ENCODE peak calls at places on chromosomes 4 and X, in four cellular contexts. A is pancreas, K is spleen, O is left ventricle myocardium inferior. Y is an unnamed sample.

GRCh38 chr4:136935305-136935704 is 597.0 kb downstream of the PCDH18 start:
- DNase-seq in A (no peak), K (no peak), O (no peak), Y (no peak)

GRCh38 chr4:142363686-142364085 is 482.4 kb downstream of the INPP4B start:
- DNase-seq in A (no peak), K (no peak), O (no peak), Y (no peak)

GRCh38 chr4:3792813-3793212 is 26.6 kb downstream of the ADRA2C start:
- DNase-seq in A (no peak), K (no peak), O (no peak), Y (peak)

GRCh38 chr4:97139796-97140195 is 1003.5 kb downstream of the STPG2 start:
- DNase-seq in A (no peak), K (no peak), O (no peak), Y (no peak)

GRCh38 chr4:142696334-142697122 is 149.6 kb downstream of the INPP4B start:
- DNase-seq in A (no peak), K (no peak), O (no peak), Y (peak)

GRCh38 chr4:119730644-119730995 is 102.0 kb upstream of the PDE5A start:
- DNase-seq in A (no peak), K (no peak), O (no peak), Y (no peak)

GRCh38 chr4:151012836-151013235 is 2.2 kb downstream of the LRBA start:
- DNase-seq in A (no peak), K (no peak), O (no peak), Y (no peak)

GRCh38 chrX:138519296-138519695 is 192.2 kb downstream of the FGF13 start:
- DNase-seq in A (no peak), K (no peak), O (no peak), Y (no peak)

GRCh38 chr4:149296503-149296902 is 519.1 kb downstream of the IQCM start:
- DNase-seq in A (no peak), K (no peak), O (no peak), Y (no peak)

GRCh38 chr4:78544681-78545080 is 6.9 kb upstream of the ANXA3 start:
- DNase-seq in A (no peak), K (no peak), O (no peak), Y (no peak)

GRCh38 chr4:84529169-84529751 is 30.2 kb upstream of the NKX6-1 start:
- DNase-seq in A (no peak), K (no peak), O (no peak), Y (no peak)

GRCh38 chrX:110758781-110759180 is 36.8 kb downstream of the CHRDL1 start:
- DNase-seq in A (no peak), K (no peak), O (no peak), Y (no peak)

GRCh38 chrX:38102240-38102639 is 95.9 kb downstream of the SYTL5 start:
- DNase-seq in A (no peak), K (no peak), O (no peak), Y (no peak)

GRCh38 chrX:88838392-88838791 is 91.4 kb downstream of the CPXCR1 start:
- DNase-seq in A (no peak), K (no peak), O (no peak), Y (no peak)

GRCh38 chr4:18733956-18734872 is 712.7 kb upstream of the LCORL start:
- DNase-seq in A (no peak), K (no peak), O (peak), Y (no peak)

GRCh38 chrX:39039890-39040289 is 238.6 kb downstream of the MID1IP1 start:
- DNase-seq in A (no peak), K (no peak), O (no peak), Y (no peak)

GRCh38 chrX:52353838-52354237 is 15.0 kb upstream of the XAGE2 start:
- DNase-seq in A (no peak), K (no peak), O (no peak), Y (no peak)

GRCh38 chr4:5979981-5980380 is 38.2 kb downstream of the C4orf50 start:
- DNase-seq in A (no peak), K (no peak), O (no peak), Y (no peak)

GRCh38 chr4:76640252-76640925 is 205.4 kb downstream of the SHROOM3 start:
- DNase-seq in A (no peak), K (no peak), O (no peak), Y (no peak)

GRCh38 chr4:7721984-7722551 is 217.6 kb downstream of the AFAP1 start:
- DNase-seq in A (no peak), K (no peak), O (no peak), Y (no peak)

GRCh38 chr4:187480146-187481145 is 515.1 kb upstream of the ZFP42 start:
- DNase-seq in A (no peak), K (no peak), O (no peak), Y (no peak)

GRCh38 chrX:46750829-46751228 is 8.1 kb downstream of the SLC9A7 start:
- DNase-seq in A (no peak), K (no peak), O (no peak), Y (no peak)

GRCh38 chr4:31667701-31668100 is 947.5 kb downstream of the PCDH7 start:
- DNase-seq in A (no peak), K (no peak), O (no peak), Y (no peak)

GRCh38 chrX:110407910-110408545 is 49.4 kb downstream of the RTL9 start:
- DNase-seq in A (peak), K (no peak), O (no peak), Y (no peak)

GRCh38 chr4:54439831-54440243 is 210.7 kb downstream of the PDGFRA start:
- DNase-seq in A (no peak), K (no peak), O (peak), Y (peak)

GRCh38 chr4:87354168-87355102 is 31.8 kb upstream of the HSD17B13 start:
- DNase-seq in A (peak), K (no peak), O (no peak), Y (no peak)

GRCh38 chrX:147570483-147570882 is 341.2 kb upstream of the FMR1 start:
- DNase-seq in A (no peak), K (no peak), O (no peak), Y (no peak)

GRCh38 chrX:7145454-7145853 is 2.1 kb upstream of the STS start:
- DNase-seq in A (no peak), K (no peak), O (no peak), Y (no peak)

GRCh38 chr4:153466637-153467153 is 535 bp downstream of the TMEM131L start:
- DNase-seq in A (no peak), K (peak), O (no peak), Y (no peak)

GRCh38 chr4:128661529-128661928 is 148.0 kb upstream of the JADE1 start:
- DNase-seq in A (no peak), K (no peak), O (no peak), Y (no peak)

GRCh38 chrX:19544693-19545305 is 29.5 kb upstream of the MAP3K15 start:
- DNase-seq in A (peak), K (no peak), O (no peak), Y (no peak)

GRCh38 chr4:185820119-185821028 is 8.4 kb upstream of the SORBS2 start:
- DNase-seq in A (peak), K (no peak), O (no peak), Y (no peak)

GRCh38 chr4:153468587-153468986 is 2.4 kb downstream of the TMEM131L start:
- DNase-seq in A (no peak), K (no peak), O (no peak), Y (no peak)

GRCh38 chrX:39756086-39756883 is 341.5 kb downstream of the BCOR start:
- DNase-seq in A (peak), K (no peak), O (no peak), Y (no peak)

GRCh38 chr4:174352405-174352804 is 68.7 kb downstream of the CEP44 start:
- DNase-seq in A (no peak), K (no peak), O (no peak), Y (no peak)

GRCh38 chrX:119757979-119758681 is at the start of gene SOWAHD:
- DNase-seq in A (peak), K (peak), O (peak), Y (peak)

GRCh38 chr4:182905038-182905437 is 12.1 kb downstream of the DCTD start:
- DNase-seq in A (no peak), K (no peak), O (no peak), Y (no peak)

GRCh38 chr4:2817701-2818350 is 24.9 kb downstream of the SH3BP2 start:
- DNase-seq in A (peak), K (peak), O (no peak), Y (peak)

GRCh38 chrX:17737707-17738001 is 361 bp downstream of the SCML1 start:
- DNase-seq in A (no peak), K (no peak), O (no peak), Y (no peak)

GRCh38 chrX:17735396-17735795 is 1.9 kb upstream of the SCML1 start:
- DNase-seq in A (no peak), K (no peak), O (no peak), Y (no peak)

GRCh38 chrX:17738002-17738713 is 865 bp downstream of the SCML1 start:
- DNase-seq in A (peak), K (peak), O (peak), Y (peak)

GRCh38 chrX:17736856-17737706 is at the start of gene SCML1:
- DNase-seq in A (peak), K (peak), O (peak), Y (peak)

GRCh38 chrX:17736478-17736855 is 826 bp upstream of the SCML1 start:
- DNase-seq in A (no peak), K (no peak), O (no peak), Y (no peak)
- H3K4me3 ChIP-seq in A (no peak), K (peak), O (peak), Y (no peak)

DNA sequence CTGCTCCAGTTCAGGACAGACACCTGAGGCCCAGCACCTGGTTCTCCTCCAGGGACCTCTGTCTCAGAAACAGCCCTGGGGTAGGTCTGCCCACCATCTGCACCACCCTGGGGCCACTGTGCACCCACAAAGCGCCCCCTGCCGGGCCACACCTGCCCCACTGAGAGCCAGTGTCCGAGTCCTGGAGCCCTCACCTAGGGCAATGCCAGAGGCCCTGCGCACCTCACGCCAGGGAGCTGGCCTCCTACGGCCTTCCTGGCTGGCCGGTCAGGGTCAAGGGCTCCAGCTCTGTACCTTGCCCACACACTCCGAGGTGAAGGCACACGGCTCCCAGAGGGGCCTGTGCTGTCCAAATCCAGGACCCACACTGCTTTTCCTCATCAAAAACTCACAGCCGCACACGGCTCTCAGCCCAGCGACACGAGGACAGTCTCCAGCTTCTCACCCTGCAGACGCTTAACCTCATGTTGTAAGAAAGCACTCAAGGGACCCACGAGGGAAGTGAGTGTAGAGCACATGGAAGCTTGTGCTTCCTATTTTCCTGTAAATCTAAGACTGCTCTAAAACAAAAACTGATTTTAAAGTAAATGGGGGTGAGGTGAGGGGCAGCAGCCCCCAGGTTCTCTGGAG is 5.4 kb downstream of the CTBP1 start:
- DNase-seq in A (no peak), K (peak), O (peak), Y (no peak)
- TF ChIP-seq CTCF in A (no peak), K (no peak), O (no peak), Y (no peak)

DNA sequence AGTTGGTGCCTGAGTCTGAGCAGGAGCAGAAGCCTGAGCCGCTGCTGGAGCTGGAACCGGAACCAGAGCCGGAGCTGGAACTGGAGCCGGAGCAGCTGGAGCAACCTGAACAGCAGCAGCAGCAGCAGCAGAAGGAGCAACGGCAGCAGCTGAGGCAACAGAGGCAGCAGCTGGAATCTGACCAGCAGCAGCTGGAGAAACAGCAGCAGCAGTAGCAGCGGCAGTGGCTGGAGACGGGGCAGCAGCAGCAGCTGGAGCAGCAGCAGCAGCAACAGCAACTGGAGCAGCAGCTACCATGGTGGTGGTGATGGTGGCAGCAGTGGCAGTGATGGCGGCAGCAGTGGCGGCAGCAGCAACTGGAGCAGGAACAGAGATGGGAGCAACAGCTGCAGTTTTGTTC is 61.5 kb downstream of the AMOT start:
- DNase-seq in A (no peak), K (no peak), O (no peak), Y (no peak)
- H3K4me3 ChIP-seq in A (no peak), K (no peak), O (no peak), Y (no peak)

GRCh38 chr4:40844261-40844660 is 94.5 kb downstream of the NSUN7 start:
- DNase-seq in A (no peak), K (no peak), O (no peak), Y (no peak)

GRCh38 chr4:40842318-40842717 is 92.6 kb downstream of the NSUN7 start:
- DNase-seq in A (no peak), K (no peak), O (no peak), Y (no peak)

GRCh38 chr4:40845136-40845910 is 95.6 kb downstream of the NSUN7 start:
- DNase-seq in A (no peak), K (no peak), O (no peak), Y (no peak)

GRCh38 chr4:40842725-40843401 is 93.1 kb downstream of the NSUN7 start:
- DNase-seq in A (no peak), K (no peak), O (no peak), Y (no peak)

DNA sequence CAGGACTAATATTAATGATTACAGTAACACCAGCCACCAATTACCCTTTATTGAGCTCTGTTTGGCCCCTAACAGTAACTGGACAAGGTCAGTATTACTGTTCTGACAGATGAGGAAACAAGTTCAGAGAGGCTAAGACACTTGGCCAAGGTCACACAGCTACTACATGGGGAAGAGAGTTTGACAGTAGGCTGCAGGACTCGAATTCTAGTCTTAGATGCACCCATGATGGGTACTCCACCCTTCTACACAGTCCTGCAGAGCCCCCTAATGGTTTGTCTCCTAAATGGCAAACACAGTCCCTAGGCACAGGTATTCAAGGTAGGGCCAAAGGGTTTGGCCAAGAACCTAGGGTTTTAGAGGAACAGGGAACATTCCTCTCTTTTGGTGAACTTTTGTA is 93.9 kb downstream of the NSUN7 start:
- DNase-seq in A (no peak), K (no peak), O (no peak), Y (peak)
- TF ChIP-seq CTCF in A (no peak), K (no peak), O (peak), Y (no peak)

DNA sequence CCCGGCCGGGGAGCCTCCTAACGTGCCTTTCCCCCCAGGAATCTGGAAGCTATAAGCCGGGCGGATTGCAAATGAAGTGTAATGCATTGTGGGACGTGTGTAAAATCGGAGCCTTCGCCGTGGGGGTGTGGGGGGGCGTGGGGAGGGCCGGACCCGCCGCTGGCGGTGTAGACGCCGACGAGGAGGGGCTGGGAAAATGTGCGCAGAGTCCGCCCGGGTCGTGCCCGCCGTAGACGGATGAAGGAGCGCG is 1.3 kb downstream of the STOX2 start:
- DNase-seq in A (no peak), K (no peak), O (no peak), Y (no peak)
- H3K4me3 ChIP-seq in A (peak), K (peak), O (peak), Y (peak)

GRCh38 chr4:144894525-144894924 is 203.5 kb downstream of the ANAPC10 start:
- DNase-seq in A (no peak), K (no peak), O (no peak), Y (peak)
- TF ChIP-seq CTCF in A (no peak), K (no peak), O (no peak), Y (no peak)

GRCh38 chr4:140757220-140757607 is 1.0 kb upstream of the TBC1D9 start:
- DNase-seq in A (no peak), K (no peak), O (no peak), Y (no peak)

GRCh38 chr4:140756292-140757219 is at the start of gene TBC1D9:
- DNase-seq in A (peak), K (peak), O (peak), Y (peak)

GRCh38 chr4:140764785-140765392 is 8.7 kb upstream of the TBC1D9 start:
- DNase-seq in A (peak), K (no peak), O (no peak), Y (no peak)

GRCh38 chr4:140762202-140762601 is 6.0 kb upstream of the TBC1D9 start:
- DNase-seq in A (no peak), K (no peak), O (no peak), Y (no peak)
- H3K4me3 ChIP-seq in A (no peak), K (no peak), O (no peak), Y (no peak)

GRCh38 chr4:126479709-126480108 is 1153.0 kb upstream of the INTU start:
- DNase-seq in A (no peak), K (no peak), O (no peak), Y (no peak)
- TF ChIP-seq CTCF in A (no peak), K (no peak), O (no peak), Y (no peak)

GRCh38 chr4:73853246-73853704 is at the start of gene PF4V1:
- DNase-seq in A (peak), K (peak), O (no peak), Y (peak)
- H3K4me3 ChIP-seq in A (no peak), K (no peak), O (peak), Y (no peak)

DNA sequence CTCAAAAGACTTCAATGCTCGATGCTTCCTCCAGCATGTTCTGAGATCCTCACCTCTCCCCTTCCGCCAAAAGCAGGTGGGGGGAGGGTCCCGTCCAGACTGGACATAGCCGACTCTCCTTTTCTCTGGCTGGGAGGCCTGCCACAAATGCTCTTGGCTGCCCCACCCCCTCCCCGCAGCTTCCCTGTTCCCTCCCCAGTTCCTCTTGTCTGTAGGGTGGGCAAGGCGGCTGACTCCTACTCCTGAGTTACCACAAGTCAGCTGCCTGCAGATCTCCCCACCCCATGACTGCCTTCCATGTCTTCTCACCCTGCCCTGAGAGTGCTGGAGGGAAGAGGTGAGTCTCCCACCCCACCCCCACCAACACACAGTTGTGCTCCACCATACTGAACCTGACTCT is 2.8 kb downstream of the ATP6AP1 start:
- DNase-seq in A (no peak), K (no peak), O (peak), Y (peak)
- TF ChIP-seq CTCF in A (no peak), K (no peak), O (no peak), Y (no peak)

Y was measured in mucosa of descending colon.